ENCODE peak calls at places on chromosomes 16 and 17, in ten cellular contexts. B is IMR-90, Z is body of pancreas, V is tibial nerve, W is thoracic aorta, D is lung, I is astrocyte of the spinal cord, N is epithelial cell of esophagus, E is H1, U is cardiac fibroblast. T is an unnamed sample.

GRCh38 chr17:15264542-15264941 is 584 bp downstream of the PMP22 start:
- DNase-seq in B (no peak), E (no peak), D (no peak), U (no peak), W (no peak), Z (peak), I (no peak), N (no peak), V (no peak), T (no peak)

GRCh38 chr16:27867122-27868110 is 196.1 kb downstream of the GSG1L start:
- DNase-seq in E (peak), V (no peak), U (peak), Z (peak), I (peak), D (peak), W (no peak), N (peak), B (peak), T (peak)

GRCh38 chr17:78873519-78874340 is 29.3 kb downstream of the CEP295NL start:
- DNase-seq in I (peak), E (no peak), V (peak), Z (peak), B (peak), U (peak), D (no peak), N (peak), W (no peak), T (peak)

GRCh38 chr16:58331024-58331707 is 36.3 kb upstream of the PRSS54 start:
- DNase-seq in E (no peak), I (no peak), V (no peak), Z (no peak), D (no peak), W (no peak), U (no peak), N (no peak), B (no peak), T (no peak)

GRCh38 chr17:45019177-45019711 is 32.2 kb downstream of the DCAKD start:
- DNase-seq in I (no peak), Z (peak), U (no peak), N (peak), D (no peak), E (no peak), V (no peak), B (peak), W (no peak), T (no peak)

GRCh38 chr17:50165867-50166517 is at the start of gene SGCA:
- DNase-seq in Z (no peak), N (no peak), U (no peak), W (no peak), D (no peak), E (no peak), I (no peak), V (no peak), B (no peak), T (no peak)

GRCh38 chr17:726331-726919 is 6.0 kb upstream of the TLCD3A start:
- DNase-seq in W (no peak), Z (peak), N (peak), B (no peak), D (no peak), I (no peak), V (no peak), U (no peak), E (no peak), T (peak)

GRCh38 chr16:17166095-17166494 is 304.7 kb downstream of the XYLT1 start:
- DNase-seq in E (no peak), D (no peak), I (no peak), N (no peak), B (peak), V (no peak), W (no peak), Z (no peak), U (peak), T (no peak)

GRCh38 chr17:4547118-4547906 is 7.9 kb downstream of the MYBBP1A start:
- DNase-seq in D (no peak), I (no peak), W (no peak), E (no peak), V (no peak), N (no peak), B (no peak), U (no peak), Z (no peak), T (no peak)

GRCh38 chr16:56029026-56029425 is 153.9 kb upstream of the CES5A start:
- DNase-seq in W (no peak), V (no peak), I (no peak), B (no peak), D (no peak), Z (no peak), E (no peak), U (no peak), N (no peak), T (no peak)

GRCh38 chr16:1335996-1336395 is 2.6 kb downstream of the BAIAP3 start:
- DNase-seq in D (no peak), I (no peak), W (no peak), N (no peak), V (no peak), B (no peak), U (no peak), Z (no peak), E (no peak), T (no peak)

DNA sequence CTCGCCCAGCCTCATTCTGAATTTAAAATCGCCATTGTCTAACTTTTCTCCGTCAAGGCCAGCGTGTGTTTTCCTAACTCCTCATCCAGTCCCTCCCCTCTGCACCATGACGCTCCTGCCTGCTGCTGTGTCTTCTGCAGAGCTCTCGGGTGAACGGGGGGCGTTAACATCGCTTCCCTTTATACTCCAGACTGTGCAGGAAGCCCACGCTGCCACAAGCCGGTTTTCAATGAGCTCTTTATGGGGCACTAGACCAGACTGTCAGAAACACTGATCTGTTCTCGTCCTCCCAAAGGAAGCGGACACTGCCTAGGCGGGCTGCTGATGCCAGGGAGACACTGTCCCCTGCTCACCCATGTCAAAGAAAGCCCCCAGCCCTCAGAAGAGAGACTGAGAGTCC is 13.3 kb downstream of the AANAT start:
- DNase-seq in Z (no peak), D (no peak), W (no peak), E (no peak), B (no peak), V (no peak), I (no peak), U (no peak), N (no peak), T (no peak)
- H3K4me3 ChIP-seq in Z (no peak), D (no peak), W (no peak), E (no peak), B (no peak), V (peak), I (no peak), U (no peak), N (no peak), T (no peak)

GRCh38 chr16:85928411-85928820 is 29.5 kb downstream of the IRF8 start:
- DNase-seq in W (no peak), D (no peak), U (peak), V (peak), N (no peak), I (no peak), Z (peak), B (peak), E (no peak), T (no peak)

GRCh38 chr16:85927326-85927725 is 28.4 kb downstream of the IRF8 start:
- DNase-seq in E (no peak), D (no peak), B (no peak), V (no peak), U (no peak), W (no peak), N (no peak), Z (no peak), I (no peak), T (no peak)

GRCh38 chr16:85927938-85928337 is 29.0 kb downstream of the IRF8 start:
- DNase-seq in Z (no peak), B (no peak), I (no peak), W (no peak), D (no peak), U (no peak), E (no peak), N (no peak), V (no peak), T (no peak)

GRCh38 chr16:85930321-85930720 is 31.4 kb downstream of the IRF8 start:
- DNase-seq in D (no peak), W (no peak), Z (no peak), I (no peak), B (no peak), U (no peak), E (no peak), V (no peak), N (no peak), T (no peak)

DNA sequence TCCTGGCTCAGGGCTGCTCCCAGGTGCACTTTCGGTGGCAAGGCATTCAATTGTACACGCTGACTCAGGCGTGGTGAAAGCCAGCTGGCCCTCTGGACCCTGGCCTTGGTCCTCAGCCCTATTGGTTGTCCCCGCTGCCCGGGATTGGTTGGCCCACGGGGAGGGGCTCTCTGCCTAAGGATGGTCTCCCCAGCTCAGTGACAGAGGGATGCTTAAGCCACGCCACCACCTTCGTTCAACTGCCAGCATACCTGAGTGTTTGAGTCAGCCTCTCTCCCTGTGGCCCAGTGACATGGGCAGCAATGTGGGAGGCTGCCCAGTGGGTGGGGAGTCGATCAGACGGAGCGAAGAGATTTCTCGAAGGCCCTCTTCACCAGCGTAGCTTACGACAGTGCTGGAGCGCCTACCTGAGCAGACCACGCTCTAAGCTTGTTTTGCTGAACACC is 30.3 kb downstream of the IRF8 start:
- DNase-seq in D (no peak), E (no peak), V (no peak), Z (no peak), W (no peak), B (no peak), U (no peak), N (no peak), I (no peak), T (no peak)
- TF ChIP-seq CTCF in D (no peak), E (no peak), V (no peak), Z (no peak), W (no peak), B (no peak), U (no peak), N (no peak), I (no peak), T (no peak)

DNA sequence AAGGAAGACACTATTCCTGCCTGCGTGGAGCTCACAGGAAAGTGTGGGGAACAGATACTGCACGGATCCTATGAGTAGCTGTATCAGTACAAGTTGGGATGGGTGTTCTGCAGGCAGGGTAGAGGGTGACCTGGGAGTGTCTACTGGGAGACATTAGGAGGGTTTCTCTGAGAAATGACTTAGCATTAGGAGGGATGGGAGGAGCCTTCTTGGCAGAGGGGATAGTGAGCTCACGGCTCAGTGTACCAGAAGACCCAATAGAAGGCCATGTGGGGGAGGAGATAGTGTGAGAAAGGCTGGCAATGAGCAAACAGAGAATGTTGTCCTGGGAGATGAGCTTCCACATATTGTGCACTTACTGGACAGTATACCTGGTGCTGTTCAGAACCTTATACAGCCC is 109.1 kb downstream of the MSI2 start:
- DNase-seq in Z (no peak), B (no peak), U (peak), V (no peak), D (no peak), I (no peak), E (no peak), N (no peak), W (no peak), T (no peak)
- H3K4me3 ChIP-seq in Z (no peak), B (no peak), U (no peak), V (no peak), D (no peak), I (no peak), E (no peak), N (no peak), W (no peak), T (no peak)

GRCh38 chr16:47110939-47111338 is 32.8 kb downstream of the NETO2 start:
- DNase-seq in D (no peak), Z (no peak), N (peak), E (no peak), U (peak), W (no peak), I (no peak), B (no peak), V (no peak), T (no peak)
- TF ChIP-seq CTCF in D (no peak), Z (no peak), N (peak), E (no peak), U (no peak), W (no peak), I (no peak), B (no peak), V (no peak), T (no peak)